ENCODE peak calls at places on chromosomes 7 and 10, in four cellular contexts. W, D, K and Z are unnamed samples.

GRCh38 chr10:5434017-5434753 is 21.8 kb downstream of the NET1 start:
- DNase-seq in D (peak), K (no peak), W (no peak), Z (no peak)

GRCh38 chr7:77908664-77909063 is 110.1 kb downstream of the PHTF2 start:
- DNase-seq in K (no peak), W (no peak), D (no peak), Z (no peak)

GRCh38 chr10:24681476-24682088 is 42.1 kb downstream of the ARHGAP21 start:
- DNase-seq in W (no peak), K (no peak), D (no peak), Z (no peak)

GRCh38 chr10:110067960-110068770 is 60.4 kb downstream of the ADD3 start:
- DNase-seq in K (no peak), D (no peak), W (no peak), Z (no peak)

GRCh38 chr10:119931873-119932272 is 39.3 kb downstream of the SEC23IP start:
- DNase-seq in D (no peak), K (no peak), W (no peak), Z (no peak)

GRCh38 chr7:26603631-26604030 is 260.8 kb downstream of the SKAP2 start:
- DNase-seq in D (peak), W (no peak), K (peak), Z (no peak)

GRCh38 chr7:40015790-40016296 is 65.8 kb downstream of the CDK13 start:
- DNase-seq in D (peak), W (peak), K (no peak), Z (no peak)

GRCh38 chr10:128463991-128464755 is 337.9 kb upstream of the MKI67 start:
- DNase-seq in D (peak), W (peak), K (no peak), Z (peak)

GRCh38 chr7:6650521-6651011 is 13.4 kb downstream of the ZNF316 start:
- DNase-seq in W (no peak), D (no peak), K (no peak), Z (no peak)

GRCh38 chr7:43785425-43785824 is 26.9 kb downstream of the BLVRA start:
- DNase-seq in D (peak), W (peak), K (no peak), Z (no peak)

GRCh38 chr7:3960045-3960772 is 659.2 kb downstream of the SDK1 start:
- DNase-seq in D (no peak), K (no peak), W (no peak), Z (no peak)

GRCh38 chr7:54743580-54743979 is 15.4 kb downstream of the SEC61G start:
- DNase-seq in D (no peak), K (no peak), W (no peak), Z (no peak)

GRCh38 chr7:45171946-45172345 is 14.4 kb downstream of the RAMP3 start:
- DNase-seq in D (no peak), W (no peak), K (no peak), Z (peak)

GRCh38 chr7:101588131-101588935 is 40.8 kb downstream of the MYL10 start:
- DNase-seq in K (no peak), D (no peak), W (no peak), Z (no peak)

GRCh38 chr10:17788646-17789045 is 20.5 kb upstream of the MRC1 start:
- DNase-seq in D (no peak), K (no peak), W (no peak), Z (no peak)

GRCh38 chr7:109842386-109842785 is 1248.5 kb upstream of the LRRN3 start:
- DNase-seq in D (no peak), K (no peak), W (no peak), Z (no peak)

GRCh38 chr10:73875139-73875475 is 752 bp upstream of the CAMK2G start:
- DNase-seq in K (no peak), W (no peak), D (no peak), Z (no peak)

GRCh38 chr7:4830176-4830575 is 31.7 kb downstream of the PAPOLB start:
- DNase-seq in K (peak), D (peak), W (peak), Z (no peak)

DNA sequence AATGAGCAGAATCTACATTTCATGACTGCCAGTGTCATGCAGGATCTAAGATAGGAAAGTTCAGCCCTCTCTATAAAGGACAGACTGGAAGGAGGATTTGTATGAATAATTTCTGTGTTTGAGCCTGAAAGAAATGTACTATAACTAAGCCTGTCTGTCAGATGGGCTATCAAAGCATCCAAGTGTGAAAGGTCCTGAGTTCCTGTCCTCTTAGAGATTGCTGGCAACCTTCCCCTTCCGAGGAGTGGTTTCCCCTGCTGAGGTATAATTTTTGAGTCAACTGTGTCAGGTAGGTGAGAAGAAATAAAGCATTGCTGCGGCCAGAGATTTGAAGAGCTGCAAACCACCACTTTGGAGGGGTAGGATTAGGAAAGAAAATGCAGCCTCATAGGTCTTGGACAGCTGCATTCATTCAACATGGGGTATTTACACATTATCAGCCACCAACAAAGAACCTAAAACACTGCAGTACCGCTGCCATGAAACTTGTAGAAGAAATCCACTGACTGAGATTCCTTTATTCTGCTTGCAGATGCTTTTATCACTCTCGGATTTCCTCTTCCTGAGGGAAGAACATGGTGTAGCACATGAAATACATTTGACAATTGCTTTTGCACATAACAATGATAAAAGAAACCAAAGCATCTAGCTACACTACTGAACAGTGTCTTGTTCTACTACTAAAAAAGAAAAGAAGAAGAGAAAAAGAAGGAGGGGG is 189.1 kb downstream of the DGKI start:
- DNase-seq in D (no peak), K (no peak), W (no peak), Z (no peak)
- H3K27ac ChIP-seq in D (no peak), K (no peak), W (no peak), Z (no peak)

DNA sequence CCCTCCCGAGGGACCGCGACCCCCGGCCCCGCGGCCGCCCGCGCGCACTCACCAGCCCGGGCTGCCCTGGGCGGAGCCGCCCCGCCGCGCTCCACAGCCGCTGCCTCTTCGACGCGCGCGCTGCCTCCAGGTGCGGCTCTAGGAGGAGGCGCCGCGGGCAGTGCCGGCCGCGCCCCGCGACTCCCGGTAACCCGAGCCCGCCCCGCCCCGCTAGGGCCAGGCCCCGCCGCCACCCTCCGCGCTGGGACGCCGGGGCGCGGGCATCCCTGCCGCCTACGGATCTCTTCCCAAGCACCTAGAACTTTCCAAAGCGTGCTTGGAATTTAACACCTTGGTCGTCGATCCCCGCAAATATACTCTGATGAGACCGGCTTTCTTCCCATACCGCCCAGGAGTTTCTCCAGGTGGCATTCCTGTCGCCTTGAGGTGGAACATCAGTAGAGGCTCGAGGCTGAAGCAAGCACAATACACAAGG is at the start of gene SLC26A5:
- DNase-seq in K (no peak), W (peak), D (no peak), Z (no peak)
- H3K4me3 ChIP-seq in K (peak), W (peak), D (peak), Z (peak)

DNA sequence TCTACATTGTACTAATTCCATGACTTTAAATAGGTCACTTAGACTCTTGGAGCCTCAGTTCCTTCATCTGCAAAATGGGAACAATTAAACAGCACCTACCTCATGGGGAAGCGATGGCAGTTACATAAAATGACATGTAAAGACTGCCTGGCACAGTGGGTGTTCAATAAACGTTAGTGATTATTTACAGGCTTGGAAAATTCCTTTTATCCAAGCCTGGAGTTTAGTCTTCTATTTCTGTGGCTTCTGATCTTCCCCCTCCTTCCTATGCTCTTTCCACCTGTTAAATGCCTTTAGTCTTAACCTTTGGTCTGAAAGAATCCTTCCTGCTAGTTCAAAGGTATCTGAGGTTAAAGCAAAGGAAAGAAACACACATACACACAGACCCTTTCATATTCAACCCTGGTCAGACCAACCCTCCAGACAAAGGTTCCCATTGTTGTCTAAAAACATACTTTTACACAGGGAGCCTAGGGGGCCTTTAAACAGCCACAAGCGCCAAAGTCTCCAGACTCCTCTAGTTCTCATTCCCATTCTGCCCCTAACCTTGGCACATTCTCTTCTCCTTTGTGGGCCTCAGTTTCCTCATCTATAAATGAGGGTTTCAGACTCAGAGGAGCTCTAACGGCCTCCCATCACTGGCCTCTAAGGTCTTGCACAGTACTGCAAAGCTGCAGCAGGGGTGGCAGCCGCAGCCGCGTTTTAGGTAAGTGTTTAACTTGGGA is 21.4 kb downstream of the SORBS1 start:
- DNase-seq in K (no peak), W (no peak), D (no peak), Z (no peak)
- TF ChIP-seq EP300 in K (no peak), W (no peak), D (no peak), Z (no peak)

GRCh38 chr7:87561102-87561501 is 39.6 kb downstream of the ABCB1 start:
- DNase-seq in D (no peak), K (no peak), W (no peak), Z (no peak)
- H3K27ac ChIP-seq in D (no peak), K (no peak), W (no peak), Z (no peak)